ENCODE peak calls at places on chromosomes 16 and 17, in ten cellular contexts. C is GM04503; H is testis; M is effector memory CD8-positive, alpha-beta T cell; B is ovary; X is adrenal gland; I is dermis blood vessel endothelial cell; V is Jurkat, Clone E6-1; G is NCI-H1417; Q is epithelial cell of prostate. E is an unnamed sample.

GRCh38 chr17:9101356-9101755 is 80.0 kb downstream of the NTN1 start:
- DNase-seq in C (no peak), H (no peak), M (no peak), B (no peak), X (no peak), I (no peak), V (no peak), G (no peak), Q (no peak), E (no peak)

GRCh38 chr17:9893606-9894005 is 11.5 kb downstream of the RCVRN start:
- DNase-seq in C (no peak), H (no peak), M (no peak), B (no peak), X (no peak), I (no peak), V (no peak), G (no peak), Q (no peak), E (no peak)

GRCh38 chr16:3150346-3151218 is 15.8 kb downstream of the ZNF213 start:
- DNase-seq in C (peak; percentile 81), H (peak; percentile 96), M (peak; percentile 98), B (peak; percentile 96), X (peak; percentile 96), I (peak; percentile 97), V (peak; percentile 92), G (peak; percentile 100), Q (no peak), E (peak; percentile 97)

GRCh38 chr17:66667491-66668030 is 167.4 kb upstream of the CACNG5 start:
- DNase-seq in C (no peak), H (no peak), M (peak; percentile 10), B (no peak), X (no peak), I (no peak), V (peak; percentile 92), G (no peak), Q (no peak), E (no peak)

GRCh38 chr17:70658840-70659239 is 489.5 kb downstream of the KCNJ2 start:
- DNase-seq in C (no peak), H (no peak), M (no peak), B (no peak), X (no peak), I (no peak), V (no peak), G (no peak), Q (no peak), E (no peak)

GRCh38 chr16:11094838-11095565 is 150.6 kb downstream of the CLEC16A start:
- DNase-seq in C (no peak), H (no peak), M (no peak), B (no peak), X (no peak), I (no peak), V (peak; percentile 90), G (no peak), Q (no peak), E (no peak)

GRCh38 chr16:55021595-55022475 is 91.2 kb downstream of the IRX5 start:
- DNase-seq in C (no peak), H (no peak), M (no peak), B (no peak), X (no peak), I (peak; percentile 21), V (peak; percentile 54), G (no peak), Q (no peak), E (no peak)

GRCh38 chr16:73848993-73849392 is 447.6 kb upstream of the PSMD7 start:
- DNase-seq in C (no peak), H (no peak), M (no peak), B (no peak), X (no peak), I (no peak), V (no peak), G (no peak), Q (no peak), E (no peak)

GRCh38 chr17:1473170-1473569 is 17.1 kb upstream of the CRK start:
- DNase-seq in C (no peak), H (no peak), M (no peak), B (no peak), X (no peak), I (no peak), V (no peak), G (no peak), Q (no peak), E (no peak)

GRCh38 chr16:2779151-2779920 is 2.3 kb upstream of the ELOB start:
- DNase-seq in C (no peak), H (no peak), M (no peak), B (no peak), X (no peak), I (no peak), V (no peak), G (no peak), Q (no peak), E (no peak)

GRCh38 chr16:83307206-83307990 is 500.4 kb upstream of the HSBP1 start:
- DNase-seq in C (no peak), H (no peak), M (no peak), B (no peak), X (no peak), I (peak; percentile 59), V (no peak), G (no peak), Q (no peak), E (no peak)

GRCh38 chr16:30923554-30924085 is at the start of gene FBXL19:
- DNase-seq in C (no peak), H (no peak), M (no peak), B (peak; percentile 83), X (no peak), I (no peak), V (no peak), G (no peak), Q (no peak), E (peak; percentile 60)

GRCh38 chr16:11205754-11206459 is 50.1 kb downstream of the SOCS1 start:
- DNase-seq in C (no peak), H (no peak), M (no peak), B (no peak), X (peak; percentile 28), I (peak; percentile 54), V (no peak), G (no peak), Q (no peak), E (peak; percentile 60)

GRCh38 chr16:8953064-8953463 is 10.6 kb downstream of the USP7 start:
- DNase-seq in C (no peak), H (no peak), M (no peak), B (no peak), X (no peak), I (no peak), V (no peak), G (no peak), Q (no peak), E (no peak)

GRCh38 chr17:11503292-11503691 is 95.0 kb upstream of the DNAH9 start:
- DNase-seq in C (no peak), H (no peak), M (no peak), B (no peak), X (no peak), I (no peak), V (no peak), G (no peak), Q (no peak), E (no peak)

GRCh38 chr17:78121801-78122220 is 6.7 kb downstream of the TMC6 start:
- DNase-seq in C (no peak), H (no peak), M (no peak), B (no peak), X (no peak), I (no peak), V (no peak), G (no peak), Q (no peak), E (no peak)

GRCh38 chr16:64711596-64711995 is 410.3 kb downstream of the CDH11 start:
- DNase-seq in C (no peak), H (no peak), M (no peak), B (no peak), X (no peak), I (no peak), V (no peak), G (no peak), Q (no peak), E (no peak)

GRCh38 chr16:66891360-66891759 is 11.0 kb downstream of the PDP2 start:
- DNase-seq in C (no peak), H (no peak), M (no peak), B (no peak), X (no peak), I (no peak), V (no peak), G (no peak), Q (no peak), E (no peak)

GRCh38 chr16:84481051-84481735 is 23.3 kb downstream of the MEAK7 start:
- DNase-seq in C (no peak), H (no peak), M (no peak), B (no peak), X (no peak), I (no peak), V (no peak), G (no peak), Q (no peak), E (no peak)

GRCh38 chr17:39813631-39814030 is 50.5 kb downstream of the IKZF3 start:
- DNase-seq in C (no peak), H (no peak), M (peak; percentile 55), B (no peak), X (no peak), I (no peak), V (peak; percentile 99), G (no peak), Q (no peak), E (no peak)

GRCh38 chr17:34259151-34259550 is 4.1 kb downstream of the CCL2 start:
- DNase-seq in C (peak; percentile 42), H (no peak), M (no peak), B (no peak), X (no peak), I (peak; percentile 81), V (no peak), G (no peak), Q (no peak), E (no peak)

GRCh38 chr17:48211011-48211410 is 103.4 kb downstream of the SNX11 start:
- DNase-seq in C (no peak), H (no peak), M (no peak), B (no peak), X (no peak), I (no peak), V (no peak), G (no peak), Q (no peak), E (no peak)

GRCh38 chr17:58332720-58333395 is 4.3 kb upstream of the TSPOAP1 start:
- DNase-seq in C (no peak), H (no peak), M (no peak), B (peak; percentile 11), X (no peak), I (no peak), V (peak; percentile 92), G (no peak), Q (no peak), E (no peak)